ENCODE peak calls at places on chromosomes 12 and 14, in seven cellular contexts. S is thoracic aorta, P is mammary epithelial cell, L is GM13977, I is WTC11, T is suprapubic skin, M is PC-3. H is an unnamed sample.

GRCh38 chr14:62133776-62134175 is 371.6 kb downstream of the SNAPC1 start:
- DNase-seq in L (no peak), S (no peak), M (no peak), T (no peak), P (no peak), I (no peak), H (no peak)

GRCh38 chr12:131991816-131992430 is 42.2 kb downstream of the EP400 start:
- DNase-seq in P (no peak), L (no peak), I (no peak), S (no peak), M (no peak), T (no peak), H (no peak)

GRCh38 chr12:27861428-27862167 is 81.6 kb upstream of the MANSC4 start:
- DNase-seq in T (no peak), M (no peak), I (no peak), L (peak; percentile 39), S (no peak), P (peak; percentile 7), H (no peak)

GRCh38 chr14:100239200-100239839 is 376 bp downstream of the YY1 start:
- DNase-seq in I (no peak), M (no peak), P (no peak), T (peak; percentile 81), L (no peak), S (no peak), H (no peak)

GRCh38 chr12:120013659-120014380 is 24.8 kb downstream of the BICDL1 start:
- DNase-seq in S (no peak), I (no peak), P (peak; percentile 40), L (peak; percentile 61), T (no peak), M (peak; percentile 68), H (no peak)

GRCh38 chr12:80837342-80837978 is 100.3 kb downstream of the LIN7A start:
- DNase-seq in T (no peak), L (no peak), P (peak; percentile 24), M (peak; percentile 51), I (peak; percentile 48), S (no peak), H (no peak)

GRCh38 chr12:51687142-51687935 is 96.3 kb downstream of the SCN8A start:
- DNase-seq in T (no peak), I (no peak), P (peak; percentile 33), M (peak; percentile 33), S (no peak), L (no peak), H (no peak)

GRCh38 chr12:13452955-13453570 is 256.5 kb downstream of the EMP1 start:
- DNase-seq in S (no peak), M (no peak), L (no peak), I (no peak), T (no peak), P (no peak), H (no peak)

GRCh38 chr12:89651192-89651591 is 57.4 kb downstream of the ATP2B1 start:
- DNase-seq in M (no peak), L (no peak), P (no peak), I (no peak), S (no peak), T (no peak), H (no peak)

GRCh38 chr14:103543721-103544626 is 15.0 kb downstream of the TRMT61A start:
- DNase-seq in M (no peak), I (no peak), S (no peak), T (no peak), P (no peak), L (no peak), H (no peak)

GRCh38 chr12:29662737-29663323 is 120.9 kb downstream of the TMTC1 start:
- DNase-seq in L (no peak), S (no peak), M (no peak), P (no peak), T (no peak), I (no peak), H (no peak)

GRCh38 chr14:106308839-106309389 is 782.5 kb downstream of the TMEM121 start:
- DNase-seq in L (peak; percentile 69), P (no peak), M (no peak), S (no peak), T (no peak), I (peak; percentile 42), H (no peak)

GRCh38 chr14:61503167-61503801 is 181.9 kb downstream of the PRKCH start:
- DNase-seq in L (peak; percentile 36), P (peak; percentile 87), I (no peak), T (no peak), M (no peak), S (no peak), H (no peak)

GRCh38 chr12:131913666-131914065 is 15.4 kb upstream of the PUS1 start:
- DNase-seq in L (no peak), T (no peak), M (no peak), P (no peak), I (no peak), S (no peak), H (no peak)

GRCh38 chr12:54991161-54991991 is 6.8 kb upstream of the TESPA1 start:
- DNase-seq in I (no peak), P (no peak), S (no peak), M (no peak), T (no peak), L (peak; percentile 49), H (no peak)

GRCh38 chr12:108559748-108560147 is 1.2 kb downstream of the SART3 start:
- DNase-seq in T (no peak), I (no peak), S (no peak), M (no peak), L (no peak), P (no peak), H (no peak)
- TF ChIP-seq CTCF in T (no peak), I (no peak), S (no peak), M (peak; percentile 29), L (no peak), P (peak; percentile 16), H (no peak)

GRCh38 chr12:122753213-122753571 is 568 bp downstream of the DENR start:
- DNase-seq in I (no peak), P (no peak), S (no peak), T (no peak), M (no peak), L (no peak), H (no peak)

GRCh38 chr12:122757568-122757967 is 4.9 kb downstream of the DENR start:
- DNase-seq in L (no peak), I (no peak), S (no peak), T (no peak), P (no peak), M (no peak), H (no peak)

GRCh38 chr12:122749569-122750332 is 2.9 kb upstream of the DENR start:
- DNase-seq in I (peak; percentile 36), S (no peak), P (no peak), L (no peak), M (peak; percentile 86), T (no peak), H (no peak)

GRCh38 chr12:122754790-122755189 is 2.2 kb downstream of the DENR start:
- DNase-seq in L (no peak), P (no peak), M (no peak), T (no peak), S (no peak), I (no peak), H (no peak)

GRCh38 chr12:122752464-122753212 is at the start of gene DENR:
- DNase-seq in S (peak; percentile 91), L (peak; percentile 95), I (peak; percentile 100), P (peak; percentile 99), M (peak; percentile 100), T (peak; percentile 99), H (peak; percentile 91)
- TF ChIP-seq CTCF in S (peak; percentile 55), L (peak; percentile 97), I (peak; percentile 48), P (peak; percentile 92), M (peak; percentile 95), T (peak; percentile 90), H (peak; percentile 62)

GRCh38 chr12:62934799-62935674 is at the start of gene PPM1H:
- DNase-seq in P (peak; percentile 11), S (no peak), M (peak; percentile 89), I (peak; percentile 97), T (peak; percentile 71), L (peak; percentile 82), H (peak; percentile 29)
- TF ChIP-seq CTCF in P (peak; percentile 41), S (peak; percentile 60), M (peak; percentile 75), I (peak; percentile 53), T (peak; percentile 16), L (peak; percentile 27), H (no peak)

GRCh38 chr14:89773644-89774316 is 180.8 kb downstream of the EFCAB11 start:
- DNase-seq in P (no peak), T (no peak), L (peak; percentile 52), M (peak; percentile 33), I (peak; percentile 66), S (no peak), H (no peak)
- TF ChIP-seq CTCF in P (no peak), T (no peak), L (no peak), M (no peak), I (no peak), S (no peak), H (no peak)

DNA sequence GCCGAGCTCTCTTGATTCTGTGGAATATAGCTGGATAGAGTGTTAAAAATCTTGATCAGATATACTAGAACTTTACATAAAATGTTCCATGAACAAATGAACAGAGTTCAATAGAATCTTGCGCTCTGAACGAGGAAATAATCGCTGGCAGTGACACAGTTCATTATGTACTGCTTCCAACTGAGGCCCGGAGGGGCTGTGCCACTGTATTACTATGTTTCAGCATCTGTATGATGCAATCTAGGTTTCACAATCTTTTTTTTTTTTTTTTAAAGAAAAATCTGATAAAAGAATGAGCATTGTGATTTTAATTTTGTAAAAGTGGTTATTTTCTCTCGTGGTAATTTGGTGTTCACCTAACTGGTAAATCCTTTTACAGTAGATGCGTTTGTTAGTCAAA is 77.2 kb downstream of the FERMT2 start:
- DNase-seq in L (no peak), I (no peak), T (no peak), S (no peak), M (no peak), P (peak; percentile 27), H (no peak)
- TF ChIP-seq CTCF in L (no peak), I (no peak), T (no peak), S (no peak), M (no peak), P (no peak), H (no peak)

GRCh38 chr12:121278450-121279375 is 17.8 kb downstream of the CAMKK2 start:
- DNase-seq in M (no peak), S (no peak), T (no peak), P (no peak), I (no peak), L (no peak), H (no peak)
- TF ChIP-seq CTCF in M (no peak), S (no peak), T (no peak), P (no peak), I (no peak), L (no peak), H (no peak)

DNA sequence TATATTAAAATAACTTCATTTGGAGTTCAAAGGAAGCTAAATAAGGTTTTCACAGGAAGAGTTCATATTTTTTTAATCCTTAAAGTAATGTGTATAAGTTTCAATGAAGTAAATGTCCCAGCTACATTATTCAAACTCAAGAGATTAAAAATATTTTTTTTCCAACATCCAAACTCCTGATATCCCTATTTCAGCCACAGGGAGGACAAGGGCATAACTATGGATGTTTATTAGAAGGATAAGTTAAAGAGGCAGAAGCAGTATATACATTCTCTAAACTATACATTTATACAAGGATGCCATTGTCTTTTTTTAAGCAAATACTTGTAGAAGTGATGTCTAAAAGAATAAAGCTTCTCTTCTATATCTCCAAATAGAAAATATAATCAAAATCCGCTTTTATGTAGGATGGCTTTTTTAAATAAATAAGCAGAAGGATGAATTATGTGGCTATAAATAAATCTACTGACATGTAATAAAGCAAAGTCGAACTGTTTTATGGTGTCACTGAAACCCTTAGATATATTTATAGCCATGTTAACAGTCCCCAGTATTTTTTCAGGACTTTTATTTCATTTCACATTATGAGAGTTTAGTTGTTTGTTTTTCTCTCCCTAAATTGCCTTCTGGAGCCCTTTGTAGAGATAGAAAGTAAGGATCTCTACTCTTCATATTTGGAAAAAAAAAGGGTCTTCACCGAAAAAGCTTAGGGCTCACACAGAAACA is 936.5 kb downstream of the DIO2 start:
- DNase-seq in T (no peak), L (no peak), S (no peak), P (no peak), M (peak; percentile 23), I (no peak), H (no peak)
- TF ChIP-seq CTCF in T (no peak), L (no peak), S (no peak), P (peak; percentile 8), M (peak; percentile 43), I (no peak), H (no peak)